ENCODE peak calls at places on chromosomes 1 and 21, in five cellular contexts. M is AG10803; S is H1; A is CD8-positive, alpha-beta T cell; F is PC-9. G is an unnamed sample.

GRCh38 chr1:117116090-117116783 is 5.3 kb downstream of the TRIM45 start:
- DNase-seq in S (no peak), A (no peak), M (no peak), F (no peak), G (no peak)

GRCh38 chr21:37060296-37060695 is 12.6 kb downstream of the PIGP start:
- DNase-seq in A (no peak), S (peak), F (peak), M (peak), G (no peak)

GRCh38 chr1:93738926-93739325 is 57.3 kb upstream of the BCAR3 start:
- DNase-seq in S (no peak), M (no peak), F (no peak), A (no peak), G (no peak)

GRCh38 chr1:4253918-4254317 is 353.8 kb upstream of the C1orf174 start:
- DNase-seq in S (no peak), A (no peak), M (no peak), F (no peak), G (no peak)

GRCh38 chr1:198258491-198258890 is 101.7 kb downstream of the NEK7 start:
- DNase-seq in F (no peak), A (no peak), S (no peak), M (peak), G (no peak)

GRCh38 chr1:42949312-42950145 is 9.1 kb downstream of the SLC2A1 start:
- DNase-seq in A (no peak), M (no peak), F (peak), S (no peak), G (no peak)

GRCh38 chr1:2277741-2278488 is 49.8 kb downstream of the SKI start:
- DNase-seq in F (no peak), A (peak), M (peak), S (no peak), G (no peak)

GRCh38 chr21:33825898-33826297 is 89.7 kb downstream of the ATP5PO start:
- DNase-seq in M (peak), S (no peak), A (no peak), F (no peak), G (no peak)

GRCh38 chr1:228416217-228416971 is at the start of gene TRIM17:
- DNase-seq in M (no peak), S (no peak), F (no peak), A (peak), G (peak)

GRCh38 chr21:34536820-34537219 is 24.8 kb upstream of the KCNE1 start:
- DNase-seq in S (no peak), M (peak), A (no peak), F (peak), G (no peak)

DNA sequence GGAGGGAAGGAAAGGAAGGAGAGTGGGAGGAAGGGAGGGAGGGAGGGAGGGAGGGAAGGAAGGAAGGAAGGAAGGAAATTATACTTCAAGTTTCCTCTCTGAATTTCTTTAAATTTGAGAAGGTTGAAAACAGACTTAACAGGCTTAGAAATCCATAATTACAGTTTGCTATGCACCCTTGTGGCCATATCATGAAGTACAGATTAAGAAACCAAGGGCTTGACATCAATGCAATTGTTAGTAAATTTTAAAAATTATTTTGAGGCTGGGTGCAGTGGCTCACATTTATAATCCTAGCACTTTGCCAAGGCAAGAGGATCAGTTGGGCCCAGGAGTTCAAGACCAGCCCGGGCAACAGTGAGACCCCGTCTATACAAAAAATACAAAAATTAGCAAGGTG is 14.4 kb downstream of the ANP32E start:
- DNase-seq in A (no peak), S (no peak), M (peak), F (no peak), G (no peak)
- TF ChIP-seq CTCF in A (peak), S (no peak), M (peak), F (peak), G (peak)

GRCh38 chr21:21973806-21974205 is 975.6 kb downstream of the NCAM2 start:
- DNase-seq in S (peak), F (no peak), M (no peak), A (no peak), G (no peak)
- TF ChIP-seq CTCF in S (peak), F (no peak), M (no peak), A (no peak), G (peak)

GRCh38 chr1:25895365-25895990 is 10.7 kb downstream of the STMN1 start:
- DNase-seq in F (peak), S (peak), A (peak), M (peak), G (peak)
- TF ChIP-seq CTCF in F (peak), S (peak), A (peak), M (peak), G (peak)

GRCh38 chr1:235724716-235725115 is 75.1 kb upstream of the GNG4 start:
- DNase-seq in A (no peak), M (no peak), S (no peak), F (no peak), G (no peak)

GRCh38 chr1:235720544-235720943 is 71.0 kb upstream of the GNG4 start:
- DNase-seq in S (no peak), M (no peak), A (no peak), F (no peak), G (no peak)

GRCh38 chr1:235721982-235722381 is 72.4 kb upstream of the GNG4 start:
- DNase-seq in S (no peak), A (no peak), F (no peak), M (no peak), G (no peak)

GRCh38 chr1:235725493-235725892 is 75.9 kb upstream of the GNG4 start:
- DNase-seq in A (no peak), F (no peak), M (peak), S (no peak), G (no peak)

GRCh38 chr1:235722858-235723257 is 73.3 kb upstream of the GNG4 start:
- DNase-seq in A (no peak), M (no peak), S (no peak), F (no peak), G (no peak)
- TF ChIP-seq CTCF in A (no peak), M (no peak), S (no peak), F (no peak), G (no peak)

GRCh38 chr1:17903386-17903785 is 148.3 kb downstream of the ACTL8 start:
- DNase-seq in A (no peak), M (peak), S (no peak), F (no peak), G (no peak)

GRCh38 chr1:17909634-17910033 is 154.5 kb downstream of the ACTL8 start:
- DNase-seq in S (peak), F (no peak), A (no peak), M (peak), G (no peak)

GRCh38 chr1:17908945-17909344 is 153.8 kb downstream of the ACTL8 start:
- DNase-seq in M (no peak), F (no peak), S (no peak), A (no peak), G (no peak)

GRCh38 chr1:17904290-17904689 is 149.2 kb downstream of the ACTL8 start:
- DNase-seq in A (no peak), S (no peak), F (no peak), M (no peak), G (no peak)
- TF ChIP-seq CTCF in A (no peak), S (no peak), F (no peak), M (no peak), G (no peak)

GRCh38 chr21:40852563-40852962 is 5.6 kb upstream of the DSCAM start:
- DNase-seq in F (no peak), M (no peak), S (no peak), A (no peak), G (no peak)
- TF ChIP-seq CTCF in F (no peak), M (no peak), S (peak), A (no peak), G (no peak)

DNA sequence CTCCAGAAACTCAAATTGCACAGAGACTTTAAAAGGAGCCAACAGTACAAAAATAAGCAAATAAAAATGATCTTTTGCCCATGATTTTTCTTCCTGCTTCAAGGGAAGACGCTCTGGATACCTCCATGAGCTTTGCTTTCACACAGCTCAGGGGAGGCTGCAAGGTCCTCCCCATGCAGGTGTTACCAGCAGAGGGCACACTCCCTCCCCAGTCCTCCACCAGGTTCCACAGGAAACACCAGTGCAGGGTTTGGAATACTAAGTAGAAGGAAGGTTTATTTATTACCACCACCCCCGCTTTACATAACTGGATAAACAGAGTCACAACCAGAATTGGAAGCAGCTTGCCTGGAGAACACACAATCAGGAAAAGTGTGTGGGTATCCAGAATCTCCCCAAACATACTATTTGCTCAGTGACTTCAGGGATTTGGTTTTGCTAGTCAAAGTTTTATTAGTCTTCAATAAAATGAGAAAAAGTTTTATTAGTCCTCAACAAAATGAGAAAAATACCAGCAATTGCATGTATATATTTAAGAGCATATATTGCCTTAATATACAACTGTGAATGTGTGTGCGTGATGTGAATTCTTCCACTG is 37.3 kb downstream of the HSD3B1 start:
- DNase-seq in F (no peak), M (no peak), S (no peak), A (no peak), G (no peak)
- TF ChIP-seq CTCF in F (peak), M (peak), S (peak), A (no peak), G (peak)

GRCh38 chr1:174166530-174167328 is 7.4 kb downstream of the RABGAP1L start:
- DNase-seq in S (no peak), F (no peak), A (no peak), M (no peak), G (no peak)

GRCh38 chr1:174169342-174169741 is 10.0 kb downstream of the RABGAP1L start:
- DNase-seq in A (no peak), F (no peak), M (no peak), S (no peak), G (no peak)

GRCh38 chr1:174167404-174167803 is 8.1 kb downstream of the RABGAP1L start:
- DNase-seq in M (no peak), S (no peak), A (no peak), F (no peak), G (no peak)

GRCh38 chr1:174161813-174162212 is 2.5 kb downstream of the RABGAP1L start:
- DNase-seq in S (no peak), M (no peak), A (no peak), F (no peak), G (no peak)

DNA sequence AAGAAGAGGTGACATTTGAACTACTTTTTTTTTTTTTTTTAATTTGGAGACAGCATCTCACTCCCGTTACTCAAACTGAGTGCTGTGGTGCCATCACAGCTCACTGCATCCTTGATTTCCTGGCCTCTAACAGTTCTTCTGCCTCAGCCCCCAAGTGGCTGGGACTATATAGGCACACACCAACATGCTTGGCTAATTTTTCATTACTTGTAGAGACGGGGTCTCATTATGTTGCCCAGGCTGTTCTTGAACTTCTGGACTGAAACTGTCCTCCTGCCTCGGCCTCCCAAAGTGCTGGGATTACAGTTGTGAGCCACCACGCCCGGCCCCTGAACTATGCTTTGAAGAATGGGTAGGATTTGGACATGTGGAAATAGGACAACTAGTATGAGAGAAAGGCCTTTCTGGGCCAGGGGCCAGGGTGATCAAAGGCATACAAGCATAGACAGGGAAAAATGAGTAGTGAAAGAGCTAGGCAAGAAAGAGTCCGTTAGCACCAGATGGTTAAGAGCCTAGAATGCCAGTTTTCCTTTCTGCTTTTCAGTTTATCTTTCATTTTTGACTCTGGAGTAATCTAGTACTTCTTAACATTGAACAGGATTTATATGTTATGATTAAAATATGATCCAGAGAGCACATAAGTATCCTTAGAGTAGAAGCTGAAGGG is 6.3 kb downstream of the RABGAP1L start:
- DNase-seq in S (no peak), F (no peak), M (peak), A (no peak), G (no peak)
- TF ChIP-seq CTCF in S (no peak), F (no peak), M (peak), A (no peak), G (no peak)